ENCODE peak calls at places on chromosomes 12 and 14, in eight cellular contexts. W is heart right ventricle, B is AG04449, T is body of pancreas, Z is heart left ventricle, Q is tibial nerve, G is right lobe of liver, L is neural crest cell. J is an unnamed sample.
A peak's percentile ranks its signal among the peaks of the same experiment; 100 is the strongest.

GRCh38 chr14:39456702-39457250 is 24.5 kb upstream of the FBXO33 start:
- DNase-seq in W (no peak), B (no peak), T (no peak), Z (no peak), Q (no peak), G (no peak), L (no peak), J (no peak)

GRCh38 chr14:80304125-80304766 is 92.9 kb upstream of the DIO2 start:
- DNase-seq in W (no peak), B (no peak), T (no peak), Z (no peak), Q (no peak), G (no peak), L (no peak), J (no peak)

GRCh38 chr12:19129121-19129485 is 430 bp upstream of the PLEKHA5 start:
- DNase-seq in W (no peak), B (no peak), T (no peak), Z (no peak), Q (no peak), G (no peak), L (no peak), J (no peak)

GRCh38 chr12:77577756-77578155 is 252.9 kb upstream of the NAV3 start:
- DNase-seq in W (no peak), B (peak; percentile 28), T (no peak), Z (no peak), Q (no peak), G (no peak), L (no peak), J (no peak)

GRCh38 chr12:103505371-103506236 is 9.8 kb upstream of the C12orf42 start:
- DNase-seq in W (no peak), B (no peak), T (no peak), Z (no peak), Q (no peak), G (no peak), L (no peak), J (no peak)

GRCh38 chr12:8734873-8735381 is 37.1 kb downstream of the RIMKLB start:
- DNase-seq in W (no peak), B (peak; percentile 9), T (no peak), Z (no peak), Q (no peak), G (no peak), L (no peak), J (no peak)

GRCh38 chr12:112992541-112993398 is 14.5 kb downstream of the OAS2 start:
- DNase-seq in W (peak; percentile 32), B (no peak), T (peak; percentile 52), Z (peak; percentile 54), Q (peak; percentile 18), G (no peak), L (peak; percentile 50), J (no peak)

GRCh38 chr14:94098359-94098758 is 12.2 kb upstream of the IFI27 start:
- DNase-seq in W (no peak), B (no peak), T (no peak), Z (no peak), Q (no peak), G (no peak), L (no peak), J (no peak)

GRCh38 chr14:57161583-57161982 is 107.1 kb downstream of the EXOC5 start:
- DNase-seq in W (no peak), B (no peak), T (no peak), Z (no peak), Q (no peak), G (no peak), L (no peak), J (no peak)

GRCh38 chr14:28613526-28613925 is 153.1 kb upstream of the FOXG1 start:
- DNase-seq in W (no peak), B (no peak), T (no peak), Z (no peak), Q (no peak), G (no peak), L (no peak), J (no peak)

GRCh38 chr12:103924761-103925641 is 5.2 kb upstream of the HSP90B1 start:
- DNase-seq in W (no peak), B (peak; percentile 36), T (no peak), Z (no peak), Q (no peak), G (no peak), L (no peak), J (no peak)

GRCh38 chr12:23756416-23756815 is 193.1 kb downstream of the SOX5 start:
- DNase-seq in W (no peak), B (no peak), T (no peak), Z (no peak), Q (no peak), G (no peak), L (no peak), J (no peak)

GRCh38 chr14:101579372-101580080 is 18.2 kb downstream of the DIO3 start:
- DNase-seq in W (no peak), B (no peak), T (no peak), Z (no peak), Q (no peak), G (peak; percentile 37), L (no peak), J (peak; percentile 63)

GRCh38 chr12:50927766-50928224 is 24.5 kb upstream of the HIGD1C start:
- DNase-seq in W (no peak), B (no peak), T (no peak), Z (no peak), Q (no peak), G (no peak), L (no peak), J (no peak)

GRCh38 chr12:53046655-53047220 is 3.1 kb upstream of the TNS2 start:
- DNase-seq in W (peak; percentile 90), B (no peak), T (peak; percentile 89), Z (peak; percentile 94), Q (peak; percentile 89), G (peak; percentile 94), L (peak; percentile 53), J (peak; percentile 94)

GRCh38 chr12:26971963-26972362 is 33.7 kb downstream of the FGFR1OP2 start:
- DNase-seq in W (no peak), B (no peak), T (no peak), Z (no peak), Q (no peak), G (no peak), L (no peak), J (no peak)

GRCh38 chr14:31930070-31930469 is 147.0 kb upstream of the ARHGAP5 start:
- DNase-seq in W (no peak), B (no peak), T (no peak), Z (no peak), Q (no peak), G (no peak), L (no peak), J (no peak)

GRCh38 chr12:124904306-124905098 is 9.9 kb downstream of the UBC start:
- DNase-seq in W (peak; percentile 79), B (no peak), T (peak; percentile 69), Z (peak; percentile 93), Q (peak; percentile 83), G (peak; percentile 87), L (peak; percentile 42), J (no peak)

GRCh38 chr12:120495723-120496352 is at the start of gene DYNLL1:
- DNase-seq in W (peak; percentile 97), B (peak; percentile 54), T (peak; percentile 98), Z (peak; percentile 96), Q (peak; percentile 96), G (peak; percentile 97), L (peak; percentile 99), J (peak; percentile 97)

DNA sequence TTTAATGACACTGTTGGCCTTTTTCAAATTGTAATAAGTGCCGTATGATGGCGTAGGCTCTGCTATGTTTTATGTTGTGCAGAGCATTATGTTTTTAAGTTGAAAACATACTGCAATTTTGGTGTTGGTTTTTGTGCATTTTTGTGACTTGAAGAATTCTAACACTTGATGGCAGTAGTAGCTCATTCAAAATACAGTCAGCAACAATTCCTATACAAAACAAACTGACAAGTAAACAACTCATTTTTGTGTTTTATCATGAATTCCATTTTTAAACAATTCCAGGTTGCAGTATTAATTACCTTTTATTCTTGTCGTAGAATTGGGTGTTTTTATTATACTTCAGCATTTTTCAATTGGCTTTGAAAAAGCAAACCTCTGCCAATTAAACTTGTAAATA is 4.0 kb upstream of the CCER1 start:
- DNase-seq in W (no peak), B (no peak), T (no peak), Z (no peak), Q (no peak), G (no peak), L (no peak), J (no peak)
- TF ChIP-seq CTCF in W (peak; percentile 29), B (peak; percentile 3), T (no peak), Z (no peak), Q (no peak), G (no peak), L (peak; percentile 19), J (peak; percentile 67)

DNA sequence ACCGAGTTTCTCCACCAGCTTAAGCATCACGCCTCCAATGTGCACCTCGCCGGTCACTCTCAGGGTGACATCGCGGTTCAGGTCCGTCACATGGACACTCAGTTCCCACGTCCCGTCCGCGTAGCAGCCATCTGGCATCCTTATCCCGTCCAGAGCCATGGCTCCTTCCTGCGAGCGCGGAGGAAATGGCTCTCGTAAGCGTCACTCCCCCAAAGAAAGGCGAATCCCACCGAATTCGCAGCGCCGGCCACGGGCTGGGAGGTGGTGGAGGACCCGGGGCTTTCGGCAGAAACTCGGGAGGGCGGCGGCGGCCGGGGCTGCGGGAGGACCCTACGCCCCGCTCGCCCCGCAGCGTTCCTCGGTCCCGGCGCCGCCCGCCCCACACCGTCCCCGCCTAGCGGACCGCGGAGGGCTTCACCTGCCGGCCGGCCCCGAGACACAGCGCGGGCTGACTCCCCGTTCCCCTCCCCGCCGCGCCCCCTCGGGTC is 396 bp downstream of the FERMT2 start:
- DNase-seq in W (peak; percentile 56), B (no peak), T (peak; percentile 59), Z (peak; percentile 69), Q (no peak), G (peak; percentile 71), L (peak; percentile 55), J (no peak)
- TF ChIP-seq CTCF in W (peak; percentile 16), B (no peak), T (no peak), Z (no peak), Q (no peak), G (no peak), L (peak; percentile 42), J (peak; percentile 44)

DNA sequence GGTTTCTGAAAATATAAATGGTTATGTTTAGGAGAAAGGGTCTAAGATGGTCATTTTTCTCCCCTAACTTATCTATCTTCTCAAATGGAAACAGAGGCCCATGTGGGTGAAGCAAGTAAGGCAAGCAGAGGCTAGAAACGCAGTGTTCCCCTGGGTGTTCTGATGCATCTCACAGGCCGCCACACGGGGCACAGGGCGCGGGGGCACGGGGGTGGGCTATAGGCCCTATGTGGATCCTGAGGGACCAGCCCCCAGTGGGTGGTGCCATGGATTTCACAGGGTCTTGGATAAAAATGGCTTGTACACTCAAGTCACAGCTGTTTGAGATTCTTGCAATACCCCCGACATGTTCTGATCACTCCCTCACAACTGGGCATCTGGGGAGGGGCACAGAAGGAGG is 17.7 kb downstream of the ACTN1 start:
- DNase-seq in W (no peak), B (no peak), T (no peak), Z (peak; percentile 21), Q (no peak), G (no peak), L (no peak), J (peak; percentile 46)
- TF ChIP-seq CTCF in W (no peak), B (no peak), T (no peak), Z (no peak), Q (no peak), G (no peak), L (no peak), J (no peak)

DNA sequence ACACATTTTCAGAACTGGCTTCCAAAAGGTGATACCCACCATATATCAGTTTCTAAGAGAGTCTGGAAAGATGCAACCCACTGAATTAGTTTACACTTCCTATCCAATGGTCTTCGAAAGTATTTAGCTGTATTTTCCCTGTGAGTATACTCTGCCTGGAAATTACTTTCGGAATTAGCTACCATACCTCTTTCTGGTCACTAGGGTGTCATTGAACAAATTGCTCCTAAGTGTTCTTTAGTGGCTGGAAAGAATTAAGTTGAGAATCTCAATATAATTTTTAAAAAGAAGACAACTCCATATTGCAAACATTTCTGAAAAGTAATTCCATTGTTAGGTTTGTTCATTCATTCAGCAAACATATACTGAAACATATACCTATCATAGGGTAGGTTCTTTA is 283.1 kb upstream of the SSTR1 start:
- DNase-seq in W (no peak), B (no peak), T (no peak), Z (no peak), Q (no peak), G (no peak), L (no peak), J (no peak)
- TF ChIP-seq CTCF in W (no peak), B (no peak), T (no peak), Z (no peak), Q (no peak), G (no peak), L (peak; percentile 31), J (no peak)